ENCODE peak calls at places on chromosomes 13 and 19, in four cellular contexts. One of them, this sample, is unnamed.

GRCh38 chr13:39023316-39023715 is 14.6 kb downstream of the PROSER1 start:
- DNase-seq in HCT116: no peak
- DNase-seq in GM12878: no peak
- DNase-seq in H1: no peak
- DNase-seq in this sample: no peak

GRCh38 chr13:105442941-105443340 is 1092.5 kb downstream of the EFNB2 start:
- DNase-seq in H1: no peak
- DNase-seq in HCT116: peak; percentile 87
- DNase-seq in GM12878: no peak
- DNase-seq in this sample: no peak

GRCh38 chr19:5171711-5172110 is 168.9 kb downstream of the PTPRS start:
- DNase-seq in HCT116: peak; percentile 72
- DNase-seq in GM12878: no peak
- DNase-seq in H1: no peak
- DNase-seq in this sample: no peak

GRCh38 chr13:49641810-49642291 is 13.5 kb downstream of the ARL11 start:
- DNase-seq in GM12878: no peak
- DNase-seq in H1: no peak
- DNase-seq in HCT116: no peak
- DNase-seq in this sample: peak; percentile 48

GRCh38 chr13:44306401-44307192 is 67.0 kb upstream of the SERP2 start:
- DNase-seq in HCT116: peak; percentile 99
- DNase-seq in H1: peak; percentile 57
- DNase-seq in GM12878: no peak
- DNase-seq in this sample: no peak

GRCh38 chr13:74771964-74772363 is 637.8 kb upstream of the KLF12 start:
- DNase-seq in GM12878: no peak
- DNase-seq in H1: no peak
- DNase-seq in HCT116: no peak
- DNase-seq in this sample: no peak

GRCh38 chr13:33083054-33083453 is 66.8 kb downstream of the KL start:
- DNase-seq in GM12878: no peak
- DNase-seq in HCT116: no peak
- DNase-seq in H1: no peak
- DNase-seq in this sample: no peak

GRCh38 chr19:48395499-48395898 is 2.0 kb downstream of the GRIN2D start:
- DNase-seq in GM12878: no peak
- DNase-seq in HCT116: no peak
- DNase-seq in H1: peak; percentile 52
- DNase-seq in this sample: no peak

GRCh38 chr19:54186934-54187381 is 2.4 kb downstream of the MBOAT7 start:
- DNase-seq in HCT116: no peak
- DNase-seq in GM12878: no peak
- DNase-seq in H1: no peak
- DNase-seq in this sample: peak; percentile 47

GRCh38 chr19:11233073-11233472 is 6.3 kb upstream of the ANGPTL8 start:
- DNase-seq in GM12878: no peak
- DNase-seq in H1: no peak
- DNase-seq in HCT116: no peak
- DNase-seq in this sample: no peak

GRCh38 chr13:80010846-80011245 is 330.1 kb downstream of the SPRY2 start:
- DNase-seq in H1: no peak
- DNase-seq in GM12878: no peak
- DNase-seq in HCT116: no peak
- DNase-seq in this sample: no peak
- TF ChIP-seq EGR1 in H1: no peak
- TF ChIP-seq EGR1 in GM12878: no peak
- TF ChIP-seq EGR1 in HCT116: no peak
- TF ChIP-seq EGR1 in this sample: no peak

GRCh38 chr13:20415288-20415644 is 110.4 kb downstream of the CRYL1 start:
- DNase-seq in H1: no peak
- DNase-seq in HCT116: no peak
- DNase-seq in GM12878: no peak
- DNase-seq in this sample: no peak
- TF ChIP-seq EGR1 in H1: no peak
- TF ChIP-seq EGR1 in HCT116: no peak
- TF ChIP-seq EGR1 in GM12878: no peak
- TF ChIP-seq EGR1 in this sample: no peak

DNA sequence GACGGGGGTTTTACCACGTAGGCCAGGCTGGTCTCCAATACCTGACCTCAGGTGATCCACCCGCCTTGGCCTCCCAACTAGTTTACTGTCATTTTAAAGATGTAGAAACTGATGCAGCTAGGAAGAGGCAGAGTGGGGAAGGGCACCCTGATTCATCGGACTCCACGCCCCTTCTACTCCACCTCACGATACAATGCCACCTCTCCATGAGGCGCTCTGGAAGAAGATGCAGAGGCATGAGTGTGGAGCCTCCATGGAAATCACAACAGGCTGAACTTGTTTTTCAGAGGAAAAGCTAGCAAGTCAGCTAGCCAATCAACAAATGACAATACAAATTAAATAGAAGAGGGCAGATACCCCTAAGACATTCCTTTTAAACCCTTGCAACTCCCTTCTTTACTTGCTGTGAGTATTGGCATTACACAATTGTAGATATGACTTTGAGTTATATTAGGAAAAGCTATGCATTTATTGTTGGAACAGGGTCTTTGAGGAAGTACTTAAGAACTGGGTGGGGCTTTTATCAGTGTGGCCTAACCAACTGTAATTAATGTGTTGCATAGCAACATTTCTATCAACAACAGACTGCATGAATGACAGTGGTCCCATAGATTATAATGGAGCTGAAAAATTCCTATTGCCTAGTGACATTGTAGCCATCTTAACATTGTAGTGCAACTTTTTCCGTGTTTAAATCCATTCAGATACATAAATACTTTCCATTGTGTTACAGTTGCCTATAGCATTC is 17.5 kb downstream of the WDFY2 start:
- DNase-seq in HCT116: no peak
- DNase-seq in H1: no peak
- DNase-seq in GM12878: no peak
- DNase-seq in this sample: no peak
- TF ChIP-seq EGR1 in HCT116: no peak
- TF ChIP-seq EGR1 in H1: no peak
- TF ChIP-seq EGR1 in GM12878: no peak
- TF ChIP-seq EGR1 in this sample: no peak

GRCh38 chr13:34155931-34156607 is 338.1 kb downstream of the RFC3 start:
- DNase-seq in GM12878: no peak
- DNase-seq in H1: no peak
- DNase-seq in HCT116: peak; percentile 61
- DNase-seq in this sample: no peak
- TF ChIP-seq EGR1 in GM12878: no peak
- TF ChIP-seq EGR1 in H1: no peak
- TF ChIP-seq EGR1 in HCT116: no peak
- TF ChIP-seq EGR1 in this sample: no peak

DNA sequence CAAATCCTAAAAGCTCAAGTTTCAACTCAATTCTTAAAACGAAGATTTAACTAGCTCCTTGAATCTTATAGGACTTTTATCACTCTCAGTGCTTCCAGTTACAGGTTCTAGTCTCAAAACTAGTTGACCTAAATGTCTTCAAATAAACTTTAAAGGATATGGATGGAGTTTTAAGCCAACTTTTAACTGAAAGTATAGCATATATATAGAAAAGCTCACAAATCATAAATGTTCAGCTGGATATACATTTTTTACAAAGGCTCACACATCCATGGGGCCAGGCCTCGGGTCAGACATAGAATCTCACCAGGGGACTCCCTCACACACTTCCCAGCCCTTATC is 47.1 kb upstream of the ARHGEF7 start:
- DNase-seq in GM12878: no peak
- DNase-seq in H1: no peak
- DNase-seq in HCT116: no peak
- DNase-seq in this sample: no peak
- TF ChIP-seq EGR1 in GM12878: no peak
- TF ChIP-seq EGR1 in H1: no peak
- TF ChIP-seq EGR1 in HCT116: no peak
- TF ChIP-seq EGR1 in this sample: no peak

DNA sequence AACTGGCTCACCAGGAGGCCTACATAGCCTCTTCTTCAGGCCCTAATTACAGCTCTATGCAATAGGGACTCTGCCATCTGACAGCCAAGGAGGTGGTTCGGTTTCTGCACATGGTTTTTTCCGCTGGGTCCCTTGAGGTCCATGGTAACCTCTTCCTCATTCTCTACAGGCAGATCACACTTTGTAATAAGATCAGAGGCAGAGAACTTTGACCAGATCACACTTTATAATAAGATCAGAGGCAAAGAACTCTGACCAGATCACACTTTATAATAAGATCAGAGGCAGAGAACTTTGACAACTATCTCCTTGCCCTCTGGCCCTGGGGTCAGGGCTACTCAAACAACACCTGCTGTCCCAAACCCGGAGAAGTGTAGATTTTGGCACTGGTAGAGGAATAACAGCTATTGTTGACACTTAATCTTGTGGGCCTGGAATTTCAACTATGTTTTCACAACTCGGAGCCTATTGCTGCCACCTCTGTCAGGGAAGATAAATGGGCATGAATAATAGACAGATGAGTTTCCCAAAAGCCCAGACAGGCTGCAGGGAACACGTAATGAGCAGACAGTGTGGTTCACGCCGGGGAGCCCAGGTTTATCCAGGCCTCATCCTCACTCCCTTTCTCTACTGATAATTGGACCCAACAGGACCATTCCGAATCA is 246.1 kb downstream of the UQCRFS1 start:
- DNase-seq in H1: no peak
- DNase-seq in HCT116: no peak
- DNase-seq in GM12878: no peak
- DNase-seq in this sample: no peak
- TF ChIP-seq EGR1 in H1: no peak
- TF ChIP-seq EGR1 in HCT116: no peak
- TF ChIP-seq EGR1 in GM12878: no peak
- TF ChIP-seq EGR1 in this sample: no peak

DNA sequence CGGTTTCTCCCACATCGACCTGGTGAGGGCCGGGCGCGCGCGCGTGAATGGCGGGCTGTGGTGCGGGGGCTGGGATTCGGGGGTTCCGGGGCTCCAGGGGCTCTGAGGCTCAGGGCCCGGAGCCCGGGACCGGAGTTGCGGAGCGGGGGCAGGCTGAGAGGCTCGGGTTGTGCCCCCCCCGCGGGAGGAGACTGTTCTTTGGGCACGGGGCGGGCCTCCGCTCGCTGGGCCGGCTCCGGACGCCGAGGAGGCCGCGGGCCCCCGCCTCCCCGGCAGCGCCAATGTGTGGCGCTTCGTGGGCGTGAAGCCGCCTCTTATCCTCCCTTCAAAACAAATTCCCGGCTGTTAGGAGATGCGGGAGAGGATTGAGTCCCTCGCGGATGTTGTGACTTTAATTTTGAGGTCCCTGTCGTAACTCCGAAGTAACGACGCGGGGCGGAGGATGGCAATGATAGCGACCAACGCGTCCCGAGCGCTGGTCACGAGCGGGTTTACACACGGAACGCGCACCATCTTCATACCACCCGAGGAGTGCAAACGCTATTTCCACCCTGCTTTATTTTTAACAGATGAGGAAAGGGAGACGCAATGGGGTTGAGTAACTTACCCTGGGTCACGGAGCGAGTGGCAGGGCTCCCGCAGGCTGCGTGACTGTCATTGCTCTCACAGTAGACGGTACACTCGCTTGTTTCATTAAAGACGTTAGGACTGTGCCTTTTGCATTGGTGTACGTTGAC is 536 bp downstream of the UBA2 start:
- DNase-seq in HCT116: no peak
- DNase-seq in GM12878: no peak
- DNase-seq in H1: peak; percentile 52
- DNase-seq in this sample: peak; percentile 68
- TF ChIP-seq EGR1 in HCT116: no peak
- TF ChIP-seq EGR1 in GM12878: peak; percentile 48
- TF ChIP-seq EGR1 in H1: no peak
- TF ChIP-seq EGR1 in this sample: peak; percentile 59

GRCh38 chr13:82634946-82635345 is 1247.3 kb downstream of the SLITRK1 start:
- DNase-seq in GM12878: no peak
- DNase-seq in H1: no peak
- DNase-seq in HCT116: no peak
- DNase-seq in this sample: no peak
- TF ChIP-seq EGR1 in GM12878: no peak
- TF ChIP-seq EGR1 in H1: no peak
- TF ChIP-seq EGR1 in HCT116: no peak
- TF ChIP-seq EGR1 in this sample: no peak